ENCODE peak calls at places on chromosomes 4 and X, in seven cellular contexts. V is lower lobe of right lung; F is CD4-positive, alpha-beta memory T cell; Q is iPS DF 6.9; W is SK-N-SH; H is right atrium auricular region; P is GM23248. I is an unnamed sample. For H3K36me3, the result is how much of the 10 kb centered on the place peaks cover.

GRCh38 chr4:26141916-26142638 is 178.7 kb upstream of the RBPJ start:
- DNase-seq in V (no peak), F (peak), Q (no peak), W (no peak), H (peak), P (peak), I (no peak)

GRCh38 chr4:125315571-125316390 is 1.0 kb downstream of the FAT4 start:
- DNase-seq in V (peak), F (no peak), Q (no peak), W (peak), H (no peak), P (peak), I (no peak)

GRCh38 chr4:122456228-122457106 is at the start of gene IL2:
- DNase-seq in V (no peak), F (peak), Q (no peak), W (no peak), H (no peak), P (no peak), I (no peak)

GRCh38 chr4:169810325-169811323 is 52.9 kb upstream of the HPF1 start:
- DNase-seq in V (no peak), F (peak), Q (peak), W (peak), H (no peak), P (peak), I (no peak)

GRCh38 chr4:77699731-77700210 is 94.2 kb downstream of the CXCL13 start:
- DNase-seq in V (no peak), F (no peak), Q (peak), W (peak), H (no peak), P (peak), I (no peak)

GRCh38 chr4:158259955-158260575 is 49.8 kb downstream of the TMEM144 start:
- DNase-seq in V (no peak), F (no peak), Q (no peak), W (no peak), H (no peak), P (peak), I (no peak)

GRCh38 chr4:150117629-150118028 is 39.4 kb downstream of the DCLK2 start:
- DNase-seq in V (no peak), F (no peak), Q (no peak), W (no peak), H (no peak), P (no peak), I (no peak)

GRCh38 chrX:36908801-36909403 is 99.3 kb upstream of the FAM47C start:
- DNase-seq in V (no peak), F (no peak), Q (no peak), W (peak), H (no peak), P (peak), I (no peak)

GRCh38 chrX:107454302-107454701 is 4.8 kb downstream of the FRMPD3 start:
- DNase-seq in V (no peak), F (no peak), Q (no peak), W (no peak), H (no peak), P (peak), I (peak)

GRCh38 chr4:112648263-112649054 is 11.5 kb downstream of the LARP7 start:
- DNase-seq in V (no peak), F (no peak), Q (peak), W (no peak), H (no peak), P (no peak), I (no peak)
- H3K36me3 ChIP-seq in V (half or more), F (under half), Q (under half), W (half or more), H (half or more), P (half or more), I (half or more)

GRCh38 chr4:116122131-116122530 is 963.2 kb downstream of the TRAM1L1 start:
- DNase-seq in V (no peak), F (no peak), Q (no peak), W (no peak), H (no peak), P (peak), I (no peak)
- H3K27ac ChIP-seq in V (no peak), F (no peak), Q (no peak), W (no peak), H (no peak), P (no peak), I (no peak)

GRCh38 chrX:313546-313945 is 5.0 kb downstream of the GTPBP6 start:
- DNase-seq in V (peak), F (no peak), Q (no peak), W (no peak), H (no peak), P (no peak), I (no peak)

GRCh38 chrX:312621-313331 is 5.8 kb downstream of the GTPBP6 start:
- DNase-seq in V (peak), F (no peak), Q (no peak), W (no peak), H (no peak), P (no peak), I (no peak)

GRCh38 chrX:314049-314448 is 4.5 kb downstream of the GTPBP6 start:
- DNase-seq in V (peak), F (no peak), Q (no peak), W (no peak), H (no peak), P (no peak), I (no peak)

GRCh38 chrX:316351-317325 is 2.0 kb downstream of the GTPBP6 start:
- DNase-seq in V (peak), F (no peak), Q (no peak), W (no peak), H (no peak), P (no peak), I (no peak)

DNA sequence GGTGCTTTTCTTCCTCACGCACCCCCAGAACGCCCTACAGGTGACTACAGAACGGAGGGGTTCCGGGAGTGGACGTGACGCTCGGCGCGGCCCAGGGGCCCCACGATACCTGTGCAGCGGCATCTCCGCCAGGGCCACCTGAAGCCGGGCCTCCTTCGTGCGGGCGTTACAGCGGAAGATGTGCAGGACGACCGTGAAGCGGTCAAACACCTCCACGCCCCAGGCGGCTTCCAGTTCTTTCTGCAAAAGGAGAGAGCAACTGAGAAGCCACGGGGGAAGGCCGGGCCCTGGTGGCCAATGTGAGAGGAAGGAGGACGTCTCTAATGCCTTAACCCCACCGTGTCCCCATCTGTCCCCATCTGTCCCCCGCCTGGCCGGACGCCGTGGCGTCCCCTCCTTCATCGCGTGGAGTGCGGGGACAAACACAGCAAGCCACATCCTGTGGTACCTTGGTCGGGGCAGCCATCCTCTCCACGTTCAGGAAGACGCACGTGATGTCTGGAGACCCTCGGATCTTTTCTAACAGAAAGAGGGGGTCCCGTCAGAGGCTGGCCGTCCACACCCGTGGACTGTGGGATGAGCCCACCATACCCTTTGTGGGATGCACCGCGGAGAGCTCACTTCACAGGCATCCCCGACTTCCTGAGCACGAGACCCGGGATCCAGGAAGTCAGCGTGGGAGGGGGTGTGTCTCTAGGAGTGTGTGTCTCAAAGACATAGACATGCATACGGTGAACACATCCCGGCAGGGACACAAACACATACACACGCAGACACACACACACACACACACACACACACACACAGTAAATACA is 3.6 kb downstream of the GTPBP6 start:
- DNase-seq in V (peak), F (no peak), Q (no peak), W (no peak), H (no peak), P (no peak), I (no peak)
- H3K36me3 ChIP-seq in V (half or more), F (under half), Q (under half), W (under half), H (under half), P (under half), I (under half)

GRCh38 chrX:153414838-153415552 is 3.7 kb downstream of the ZFP92 start:
- DNase-seq in V (peak), F (no peak), Q (no peak), W (no peak), H (no peak), P (peak), I (no peak)
- H3K27ac ChIP-seq in V (no peak), F (no peak), Q (no peak), W (no peak), H (peak), P (no peak), I (no peak)